ENCODE peak calls at places on chromosomes 2 and 18, in four cellular contexts. B is hypothalamus, X is AG08395, L is GM12892. T is an unnamed sample.
A peak's percentile ranks its signal among the peaks of the same experiment; 100 is the strongest.

GRCh38 chr2:11596801-11597200 is 63.0 kb downstream of the GREB1 start:
- DNase-seq in L (no peak), B (no peak), X (no peak), T (no peak)

GRCh38 chr2:27307545-27308358 is 493 bp downstream of the UCN start:
- DNase-seq in X (no peak), L (no peak), B (no peak), T (no peak)

GRCh38 chr18:75127143-75128021 is 81.6 kb downstream of the PTGR3 start:
- DNase-seq in L (no peak), X (peak; percentile 25), B (no peak), T (no peak)

GRCh38 chr2:71453404-71454220 is at the start of gene DYSF:
- DNase-seq in B (no peak), X (peak; percentile 34), L (no peak), T (no peak)

GRCh38 chr2:207625014-207625755 is at the start of gene METTL21A:
- DNase-seq in X (peak; percentile 89), B (peak; percentile 86), L (peak; percentile 87), T (peak; percentile 69)

GRCh38 chr18:69222089-69222488 is 178.6 kb upstream of the DOK6 start:
- DNase-seq in L (no peak), X (no peak), B (no peak), T (no peak)

GRCh38 chr18:26460449-26461091 is 87.8 kb downstream of the KCTD1 start:
- DNase-seq in L (no peak), X (no peak), B (no peak), T (no peak)

GRCh38 chr2:377414-377813 is 89.5 kb upstream of the ALKAL2 start:
- DNase-seq in B (no peak), L (no peak), X (no peak), T (no peak)

GRCh38 chr2:17068016-17068415 is 402.4 kb upstream of the CYRIA start:
- DNase-seq in B (no peak), X (no peak), L (no peak), T (no peak)

GRCh38 chr2:128367601-128368359 is 49.1 kb upstream of the HS6ST1 start:
- DNase-seq in X (no peak), L (no peak), B (no peak), T (no peak)

GRCh38 chr2:83055338-83056010 is 1403.6 kb downstream of the SUCLG1 start:
- DNase-seq in B (no peak), L (no peak), X (peak; percentile 19), T (peak; percentile 66)

GRCh38 chr18:3367491-3368091 is 82.4 kb upstream of the TGIF1 start:
- DNase-seq in L (no peak), B (no peak), X (peak; percentile 31), T (no peak)

GRCh38 chr2:158743899-158744298 is 51.2 kb upstream of the DAPL1 start:
- DNase-seq in L (no peak), X (no peak), B (no peak), T (no peak)

GRCh38 chr2:61887684-61888303 is 662 bp downstream of the CCT4 start:
- DNase-seq in L (no peak), B (no peak), X (peak; percentile 43), T (no peak)

GRCh38 chr2:59025157-59025757 is 784.1 kb upstream of the FANCL start:
- DNase-seq in X (peak; percentile 22), B (no peak), L (peak; percentile 6), T (peak; percentile 1)

GRCh38 chr2:17429130-17429529 is 89.1 kb downstream of the RAD51AP2 start:
- DNase-seq in L (no peak), X (no peak), B (no peak), T (peak; percentile 57)

GRCh38 chr2:39516347-39517101 is 79.4 kb upstream of the MAP4K3 start:
- DNase-seq in X (no peak), B (no peak), L (no peak), T (no peak)

GRCh38 chr18:46283268-46283667 is 179.1 kb downstream of the HAUS1 start:
- DNase-seq in X (no peak), L (no peak), B (no peak), T (no peak)

GRCh38 chr18:48815581-48816324 is 135.0 kb downstream of the SMAD7 start:
- DNase-seq in X (peak; percentile 28), B (no peak), L (no peak), T (peak; percentile 29)

GRCh38 chr2:142974288-142975024 is 97.0 kb downstream of the KYNU start:
- DNase-seq in L (no peak), X (no peak), B (no peak), T (peak; percentile 21)

GRCh38 chr2:133442393-133442792 is 125.9 kb downstream of the NCKAP5 start:
- DNase-seq in X (no peak), L (no peak), B (no peak), T (no peak)

GRCh38 chr18:12410121-12410520 is 2.4 kb downstream of the PRELID3A start:
- DNase-seq in B (no peak), X (peak; percentile 25), L (no peak), T (no peak)

GRCh38 chr2:170019060-170019805 is 158.7 kb upstream of the MYO3B start:
- DNase-seq in X (no peak), L (no peak), B (no peak), T (no peak)

GRCh38 chr2:18209934-18210639 is 331.6 kb downstream of the KCNS3 start:
- DNase-seq in B (no peak), X (no peak), L (no peak), T (no peak)

GRCh38 chr2:50551018-50551726 is 480.8 kb downstream of the NRXN1 start:
- DNase-seq in B (no peak), X (no peak), L (no peak), T (no peak)

GRCh38 chr2:174870787-174871186 is 106.5 kb upstream of the CHRNA1 start:
- DNase-seq in X (no peak), B (no peak), L (no peak), T (no peak)

GRCh38 chr18:34224423-34225217 is at the start of gene NOL4:
- DNase-seq in L (no peak), B (peak; percentile 85), X (no peak), T (no peak)

T was measured in stromal cell of bone marrow.